ENCODE peak calls at places on chromosomes 1 and 21, in nine cellular contexts. P, O, R, I, B, G, Q, T and D are unnamed samples.

GRCh38 chr1:54581621-54582035 is 33.6 kb downstream of the ACOT11 start:
- DNase-seq in P (no peak), O (peak), R (no peak), I (peak), B (no peak), G (peak), Q (peak), T (no peak), D (peak)

GRCh38 chr1:224589006-224589405 is 27.1 kb upstream of the CNIH3 start:
- DNase-seq in P (no peak), O (no peak), R (no peak), I (peak), B (no peak), G (no peak), Q (no peak), T (no peak), D (no peak)

GRCh38 chr1:186059311-186059710 is 315.7 kb downstream of the TPR start:
- DNase-seq in P (peak), O (no peak), R (no peak), I (peak), B (no peak), G (no peak), Q (peak), T (no peak), D (no peak)

GRCh38 chr1:214426420-214426812 is 125.0 kb downstream of the PTPN14 start:
- DNase-seq in P (no peak), O (no peak), R (no peak), I (no peak), B (no peak), G (no peak), Q (no peak), T (no peak), D (no peak)

GRCh38 chr1:111733183-111733995 is 5.8 kb downstream of the INKA2 start:
- DNase-seq in P (no peak), O (no peak), R (no peak), I (peak), B (no peak), G (peak), Q (no peak), T (peak), D (peak)

GRCh38 chr1:21507511-21508270 is 1.5 kb upstream of the ALPL start:
- DNase-seq in P (no peak), O (no peak), R (no peak), I (no peak), B (no peak), G (no peak), Q (no peak), T (no peak), D (no peak)

GRCh38 chr1:244896550-244896949 is 32.2 kb upstream of the HNRNPU start:
- DNase-seq in P (no peak), O (no peak), R (no peak), I (peak), B (no peak), G (no peak), Q (no peak), T (no peak), D (no peak)

GRCh38 chr1:41360074-41361027 is 883 bp upstream of the FOXO6 start:
- DNase-seq in P (no peak), O (peak), R (no peak), I (no peak), B (no peak), G (no peak), Q (no peak), T (no peak), D (no peak)

GRCh38 chr1:57142999-57143398 is 177.2 kb upstream of the C8B start:
- DNase-seq in P (no peak), O (no peak), R (no peak), I (peak), B (no peak), G (no peak), Q (no peak), T (no peak), D (no peak)

GRCh38 chr21:46457801-46458314 is 833 bp upstream of the DIP2A start:
- DNase-seq in P (peak), O (peak), R (no peak), I (peak), B (peak), G (peak), Q (peak), T (peak), D (no peak)

GRCh38 chr1:116674761-116675160 is 7.2 kb upstream of the IGSF3 start:
- DNase-seq in P (no peak), O (no peak), R (no peak), I (peak), B (no peak), G (no peak), Q (no peak), T (no peak), D (no peak)

GRCh38 chr1:4778056-4778455 is 123.6 kb downstream of the AJAP1 start:
- DNase-seq in P (no peak), O (no peak), R (no peak), I (no peak), B (no peak), G (no peak), Q (no peak), T (no peak), D (peak)

GRCh38 chr1:162297208-162297607 is 79.4 kb downstream of the SPATA46 start:
- DNase-seq in P (peak), O (no peak), R (no peak), I (no peak), B (no peak), G (no peak), Q (no peak), T (no peak), D (no peak)

GRCh38 chr1:226635456-226635941 is 86.9 kb downstream of the STUM start:
- DNase-seq in P (peak), O (peak), R (no peak), I (no peak), B (peak), G (no peak), Q (no peak), T (peak), D (no peak)

GRCh38 chr1:45353685-45354084 is 13.4 kb upstream of the MUTYH start:
- DNase-seq in P (no peak), O (no peak), R (no peak), I (no peak), B (no peak), G (no peak), Q (no peak), T (peak), D (no peak)

GRCh38 chr1:115929846-115930245 is 46.5 kb upstream of the SLC22A15 start:
- DNase-seq in P (no peak), O (no peak), R (no peak), I (peak), B (no peak), G (no peak), Q (peak), T (no peak), D (no peak)

GRCh38 chr1:102776074-102776473 is 332.2 kb downstream of the COL11A1 start:
- DNase-seq in P (no peak), O (no peak), R (no peak), I (no peak), B (no peak), G (no peak), Q (no peak), T (no peak), D (no peak)

GRCh38 chr1:19750101-19750881 is 49.4 kb downstream of the TMCO4 start:
- DNase-seq in P (no peak), O (no peak), R (no peak), I (peak), B (no peak), G (no peak), Q (no peak), T (no peak), D (no peak)

GRCh38 chr1:225766967-225767413 is 10.6 kb upstream of the SRP9 start:
- DNase-seq in P (no peak), O (no peak), R (no peak), I (peak), B (no peak), G (peak), Q (peak), T (no peak), D (no peak)

GRCh38 chr1:57489342-57490036 is 65.6 kb upstream of the DAB1 start:
- DNase-seq in P (no peak), O (no peak), R (no peak), I (peak), B (no peak), G (no peak), Q (peak), T (no peak), D (no peak)

GRCh38 chr1:153803479-153804056 is 28.4 kb downstream of the SLC27A3 start:
- DNase-seq in P (no peak), O (no peak), R (no peak), I (no peak), B (no peak), G (no peak), Q (no peak), T (peak), D (no peak)

GRCh38 chr1:29563571-29563970 is 327.2 kb downstream of the PTPRU start:
- DNase-seq in P (no peak), O (no peak), R (no peak), I (peak), B (no peak), G (no peak), Q (peak), T (no peak), D (no peak)

GRCh38 chr1:45375104-45376090 is 35.2 kb upstream of the MUTYH start:
- DNase-seq in P (peak), O (no peak), R (no peak), I (peak), B (no peak), G (no peak), Q (peak), T (no peak), D (no peak)

GRCh38 chr1:215156232-215156631 is 73.7 kb downstream of the KCNK2 start:
- DNase-seq in P (no peak), O (no peak), R (no peak), I (peak), B (no peak), G (no peak), Q (no peak), T (no peak), D (no peak)

GRCh38 chr21:29499734-29500343 is 201.1 kb downstream of the BACH1 start:
- DNase-seq in P (no peak), O (no peak), R (no peak), I (peak), B (no peak), G (no peak), Q (peak), T (peak), D (peak)

GRCh38 chr1:159594581-159594980 is 7.0 kb downstream of the APCS start:
- DNase-seq in P (no peak), O (no peak), R (no peak), I (peak), B (no peak), G (no peak), Q (no peak), T (no peak), D (no peak)

GRCh38 chr1:165928075-165928731 is 100.8 kb downstream of the UCK2 start:
- DNase-seq in P (peak), O (no peak), R (peak), I (peak), B (peak), G (no peak), Q (peak), T (peak), D (no peak)

GRCh38 chr1:2229921-2230700 is 2.0 kb downstream of the SKI start:
- DNase-seq in P (no peak), O (peak), R (no peak), I (peak), B (no peak), G (peak), Q (peak), T (no peak), D (no peak)

GRCh38 chr1:151512801-151513625 is 1.8 kb downstream of the CGN start:
- DNase-seq in P (no peak), O (peak), R (no peak), I (no peak), B (no peak), G (no peak), Q (no peak), T (peak), D (no peak)

GRCh38 chr21:42336065-42336464 is 14.7 kb downstream of the TFF2 start:
- DNase-seq in P (no peak), O (no peak), R (no peak), I (no peak), B (no peak), G (no peak), Q (no peak), T (no peak), D (no peak)

GRCh38 chr1:90970208-90970607 is 51.6 kb downstream of the ZNF644 start:
- DNase-seq in P (no peak), O (no peak), R (no peak), I (no peak), B (no peak), G (no peak), Q (no peak), T (no peak), D (no peak)

GRCh38 chr1:172325562-172325961 is 94.9 kb upstream of the C1orf105 start:
- DNase-seq in P (no peak), O (no peak), R (no peak), I (peak), B (no peak), G (no peak), Q (no peak), T (no peak), D (no peak)

GRCh38 chr1:9161963-9162362 is 33.1 kb upstream of the GPR157 start:
- DNase-seq in P (no peak), O (no peak), R (no peak), I (no peak), B (no peak), G (no peak), Q (no peak), T (no peak), D (no peak)

GRCh38 chr1:71080178-71080781 is 555 bp downstream of the ZRANB2 start:
- DNase-seq in P (peak), O (peak), R (no peak), I (peak), B (no peak), G (no peak), Q (peak), T (peak), D (no peak)

GRCh38 chr1:160108888-160109662 is 6.5 kb upstream of the ATP1A2 start:
- DNase-seq in P (peak), O (no peak), R (no peak), I (peak), B (peak), G (no peak), Q (peak), T (peak), D (no peak)

GRCh38 chr1:207698822-207699483 is 52.9 kb upstream of the CD46 start:
- DNase-seq in P (peak), O (peak), R (peak), I (peak), B (peak), G (peak), Q (peak), T (peak), D (peak)

DNA sequence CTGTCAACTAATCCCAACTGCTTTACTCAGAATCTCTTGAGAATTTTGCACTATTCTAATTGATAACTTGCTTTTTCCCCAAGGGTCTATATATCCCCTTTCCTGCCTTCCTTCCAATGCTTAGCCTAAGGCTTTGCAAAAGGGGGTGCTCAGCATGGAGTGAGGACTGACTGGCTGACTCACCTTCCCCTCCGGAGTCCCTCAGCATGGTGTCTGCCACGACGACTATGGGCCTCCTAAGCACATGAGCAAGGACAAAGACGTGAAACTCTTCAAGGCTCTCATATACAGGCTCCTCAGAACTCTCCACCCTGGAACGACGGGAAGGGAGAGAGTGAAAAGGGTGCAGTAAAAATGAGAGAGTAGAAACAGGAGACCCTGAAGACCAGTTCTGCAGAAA is 13.2 kb upstream of the MTMR11 start:
- DNase-seq in P (no peak), O (no peak), R (no peak), I (no peak), B (no peak), G (no peak), Q (peak), T (no peak), D (no peak)
- H3K27ac ChIP-seq in P (no peak), O (no peak), R (no peak), I (no peak), B (no peak), G (no peak), Q (peak), T (no peak), D (no peak)

GRCh38 chr1:10779841-10780240 is 16.6 kb downstream of the CASZ1 start:
- DNase-seq in P (no peak), O (no peak), R (no peak), I (no peak), B (no peak), G (no peak), Q (no peak), T (no peak), D (no peak)
- H3K27ac ChIP-seq in P (no peak), O (no peak), R (no peak), I (no peak), B (no peak), G (no peak), Q (no peak), T (no peak), D (no peak)

GRCh38 chr1:59730302-59730701 is 84.4 kb upstream of the HOOK1 start:
- DNase-seq in P (no peak), O (no peak), R (no peak), I (peak), B (no peak), G (no peak), Q (no peak), T (no peak), D (no peak)
- H3K27ac ChIP-seq in P (no peak), O (no peak), R (no peak), I (peak), B (no peak), G (peak), Q (no peak), T (no peak), D (peak)

GRCh38 chr1:36876990-36877389 is 157.3 kb downstream of the GRIK3 start:
- DNase-seq in P (no peak), O (no peak), R (no peak), I (no peak), B (no peak), G (no peak), Q (no peak), T (no peak), D (no peak)
- H3K27ac ChIP-seq in P (no peak), O (no peak), R (no peak), I (no peak), B (no peak), G (no peak), Q (no peak), T (no peak), D (no peak)

DNA sequence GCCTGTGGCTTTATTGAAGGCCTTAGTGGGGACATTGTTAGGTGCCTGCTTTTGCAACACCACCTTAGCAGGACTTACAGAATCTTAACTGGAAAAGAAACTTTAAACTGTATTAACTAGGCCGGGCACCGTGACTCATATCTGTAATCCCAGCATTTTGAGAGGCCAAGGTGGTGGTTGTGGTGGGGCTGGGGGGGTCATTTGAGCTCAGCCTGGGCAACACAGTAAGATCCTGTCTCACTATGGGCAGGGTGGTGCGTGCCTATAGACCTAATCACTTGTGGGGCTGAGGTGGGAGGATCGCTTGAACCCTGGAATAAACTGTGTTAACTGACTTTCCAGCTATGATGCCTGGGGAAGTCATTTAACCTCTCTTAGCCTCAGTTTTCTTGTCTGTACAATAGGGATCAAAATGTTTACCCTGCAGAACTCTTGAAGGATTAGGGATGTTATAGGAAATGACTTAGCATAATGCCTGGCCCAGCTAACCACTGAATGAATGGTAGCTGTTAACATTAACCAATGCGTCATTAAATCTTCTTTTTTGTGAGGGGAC is 39.5 kb downstream of the IER5 start:
- DNase-seq in P (no peak), O (no peak), R (no peak), I (peak), B (no peak), G (no peak), Q (no peak), T (no peak), D (no peak)
- H3K27ac ChIP-seq in P (peak), O (peak), R (no peak), I (no peak), B (no peak), G (no peak), Q (peak), T (peak), D (peak)

DNA sequence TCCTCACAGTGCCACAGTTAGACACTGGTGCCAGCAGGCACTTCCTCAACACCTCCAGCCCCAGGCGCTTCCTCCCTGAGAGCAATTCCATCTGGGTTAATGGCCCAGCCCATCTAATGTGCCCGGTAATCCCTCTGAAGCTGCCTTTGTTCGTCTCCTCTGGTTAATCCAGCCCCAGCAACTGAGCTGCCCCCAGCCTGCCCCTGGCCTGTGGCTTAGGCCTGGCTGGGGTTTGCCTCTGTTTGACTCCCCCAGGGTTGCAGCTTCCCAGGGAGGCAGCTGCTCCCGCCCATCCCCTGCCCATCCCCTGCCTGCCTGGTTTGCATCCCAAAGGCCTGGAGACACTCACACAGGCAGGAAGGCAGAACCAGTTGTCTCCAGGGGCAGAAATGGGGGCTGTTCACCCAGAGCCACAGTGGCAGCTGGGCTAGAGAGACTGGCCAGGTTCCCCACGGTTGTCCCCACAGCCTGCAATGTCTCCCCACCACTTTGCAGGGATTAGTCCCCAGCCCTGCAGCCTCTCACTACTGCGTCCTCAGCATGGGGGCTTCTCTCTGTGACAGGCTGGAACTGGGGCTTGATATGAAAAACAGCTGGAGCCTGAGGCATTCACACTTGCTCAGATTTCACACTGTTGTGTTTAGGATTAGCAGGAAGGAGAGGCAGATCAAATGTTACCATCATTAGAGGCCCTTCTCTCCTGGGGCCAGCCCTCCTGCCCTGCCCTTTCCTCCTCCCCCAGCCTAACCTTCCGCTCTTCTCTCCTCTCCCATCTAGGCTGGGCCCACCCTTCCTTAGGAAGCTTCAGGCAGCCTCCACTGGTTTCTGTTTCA is 120.2 kb downstream of the TLR5 start:
- DNase-seq in P (no peak), O (no peak), R (no peak), I (no peak), B (no peak), G (no peak), Q (peak), T (no peak), D (no peak)
- H3K27ac ChIP-seq in P (no peak), O (no peak), R (no peak), I (no peak), B (no peak), G (no peak), Q (peak), T (no peak), D (no peak)

DNA sequence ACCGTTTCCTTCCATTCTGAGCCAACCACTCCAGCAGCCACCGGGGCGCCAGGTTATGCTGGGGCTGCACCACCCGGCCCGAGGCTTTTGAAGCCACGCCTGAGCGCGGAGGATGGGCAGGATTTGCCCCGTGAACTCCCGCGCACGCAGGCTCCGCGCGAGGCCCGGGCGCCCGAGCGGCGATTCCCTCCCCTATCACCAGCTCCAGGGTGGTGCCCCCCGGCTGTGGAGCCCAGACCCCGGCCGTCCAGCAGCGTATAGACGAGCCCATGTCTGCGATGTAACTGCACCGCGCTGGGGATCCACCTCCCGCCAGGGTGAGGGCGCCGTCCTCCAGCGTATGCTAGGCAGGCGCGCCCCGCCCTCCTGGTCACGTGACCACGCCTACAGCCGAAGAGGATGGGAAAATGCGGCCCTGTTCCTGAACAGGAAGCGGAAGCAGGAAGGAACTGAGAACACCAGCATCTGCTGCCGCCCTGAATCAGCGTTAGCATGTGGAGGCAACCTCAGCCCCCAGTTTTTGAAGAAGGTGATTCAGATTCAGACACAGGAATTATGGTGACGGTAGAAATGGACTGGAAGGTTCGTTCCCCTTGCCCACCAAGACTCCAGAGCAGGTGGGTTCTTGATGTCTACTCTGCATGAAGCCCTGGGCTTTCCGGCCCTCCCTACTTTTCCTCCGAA is 46.0 kb downstream of the VPS26C start:
- DNase-seq in P (peak), O (peak), R (peak), I (peak), B (peak), G (peak), Q (peak), T (peak), D (peak)
- H3K27ac ChIP-seq in P (no peak), O (peak), R (peak), I (peak), B (peak), G (peak), Q (peak), T (peak), D (peak)

GRCh38 chr1:81174811-81175476 is 625.8 kb upstream of the ADGRL2 start:
- DNase-seq in P (no peak), O (no peak), R (no peak), I (peak), B (no peak), G (no peak), Q (no peak), T (no peak), D (no peak)
- H3K27ac ChIP-seq in P (no peak), O (no peak), R (no peak), I (no peak), B (no peak), G (no peak), Q (no peak), T (no peak), D (no peak)